ENCODE peak calls at places on chromosomes 3 and 15, in five cellular contexts. One of them, this sample, is unnamed.

GRCh38 chr3:168273917-168274316 is 178.2 kb upstream of the GOLIM4 start:
- DNase-seq in fibroblast of lung: no peak
- DNase-seq in tibial artery: no peak
- DNase-seq in neural progenitor cell: no peak
- DNase-seq in heart right ventricle: no peak
- DNase-seq in this sample: no peak

GRCh38 chr15:43974852-43975251 is 148.1 kb downstream of the WDR76 start:
- DNase-seq in fibroblast of lung: no peak
- DNase-seq in tibial artery: no peak
- DNase-seq in neural progenitor cell: peak
- DNase-seq in heart right ventricle: no peak
- DNase-seq in this sample: no peak

GRCh38 chr3:40304352-40304751 is 5.2 kb upstream of the EIF1B start:
- DNase-seq in fibroblast of lung: no peak
- DNase-seq in tibial artery: no peak
- DNase-seq in neural progenitor cell: no peak
- DNase-seq in heart right ventricle: no peak
- DNase-seq in this sample: no peak

GRCh38 chr15:37037256-37037655 is 63.1 kb downstream of the MEIS2 start:
- DNase-seq in fibroblast of lung: no peak
- DNase-seq in tibial artery: no peak
- DNase-seq in neural progenitor cell: no peak
- DNase-seq in heart right ventricle: no peak
- DNase-seq in this sample: no peak

GRCh38 chr15:88985547-88986393 is 72.6 kb upstream of the MFGE8 start:
- DNase-seq in fibroblast of lung: no peak
- DNase-seq in tibial artery: no peak
- DNase-seq in neural progenitor cell: no peak
- DNase-seq in heart right ventricle: no peak
- DNase-seq in this sample: no peak

GRCh38 chr15:31554261-31554660 is 227.6 kb downstream of the KLF13 start:
- DNase-seq in fibroblast of lung: peak
- DNase-seq in tibial artery: peak
- DNase-seq in neural progenitor cell: no peak
- DNase-seq in heart right ventricle: peak
- DNase-seq in this sample: peak

GRCh38 chr15:85047271-85047948 is 65.8 kb downstream of the PDE8A start:
- DNase-seq in fibroblast of lung: peak
- DNase-seq in tibial artery: peak
- DNase-seq in neural progenitor cell: no peak
- DNase-seq in heart right ventricle: no peak
- DNase-seq in this sample: peak

GRCh38 chr15:62997441-62997840 is 45.1 kb upstream of the TPM1 start:
- DNase-seq in fibroblast of lung: no peak
- DNase-seq in tibial artery: no peak
- DNase-seq in neural progenitor cell: no peak
- DNase-seq in heart right ventricle: no peak
- DNase-seq in this sample: no peak

GRCh38 chr3:167691366-167691765 is 37.6 kb upstream of the WDR49 start:
- DNase-seq in fibroblast of lung: no peak
- DNase-seq in tibial artery: no peak
- DNase-seq in neural progenitor cell: no peak
- DNase-seq in heart right ventricle: no peak
- DNase-seq in this sample: no peak

GRCh38 chr15:65981837-65982696 is 112.8 kb downstream of the RAB11A start:
- DNase-seq in fibroblast of lung: no peak
- DNase-seq in tibial artery: no peak
- DNase-seq in neural progenitor cell: peak
- DNase-seq in heart right ventricle: no peak
- DNase-seq in this sample: no peak

GRCh38 chr3:134312873-134313838 is 61.1 kb downstream of the AMOTL2 start:
- DNase-seq in fibroblast of lung: peak
- DNase-seq in tibial artery: peak
- DNase-seq in neural progenitor cell: peak
- DNase-seq in heart right ventricle: peak
- DNase-seq in this sample: peak

GRCh38 chr3:5017953-5018531 is 38.8 kb downstream of the BHLHE40 start:
- DNase-seq in fibroblast of lung: peak
- DNase-seq in tibial artery: peak
- DNase-seq in neural progenitor cell: peak
- DNase-seq in heart right ventricle: peak
- DNase-seq in this sample: peak

GRCh38 chr3:54817628-54818027 is 110.2 kb downstream of the LRTM1 start:
- DNase-seq in fibroblast of lung: no peak
- DNase-seq in tibial artery: no peak
- DNase-seq in neural progenitor cell: no peak
- DNase-seq in heart right ventricle: no peak
- DNase-seq in this sample: no peak

GRCh38 chr3:25426408-25426807 is 1.7 kb upstream of the RARB start:
- DNase-seq in fibroblast of lung: no peak
- DNase-seq in tibial artery: no peak
- DNase-seq in neural progenitor cell: peak
- DNase-seq in heart right ventricle: peak
- DNase-seq in this sample: no peak

GRCh38 chr3:143820466-143821221 is 27.6 kb downstream of the SLC9A9 start:
- DNase-seq in fibroblast of lung: no peak
- DNase-seq in tibial artery: no peak
- DNase-seq in neural progenitor cell: no peak
- DNase-seq in heart right ventricle: no peak
- DNase-seq in this sample: no peak

GRCh38 chr15:59349715-59350420 is 22.8 kb downstream of the MYO1E start:
- DNase-seq in fibroblast of lung: peak
- DNase-seq in tibial artery: no peak
- DNase-seq in neural progenitor cell: no peak
- DNase-seq in heart right ventricle: no peak
- DNase-seq in this sample: peak

GRCh38 chr15:20340931-20341661 is 200.5 kb downstream of the GOLGA6L6 start:
- DNase-seq in fibroblast of lung: no peak
- DNase-seq in tibial artery: peak
- DNase-seq in neural progenitor cell: peak
- DNase-seq in heart right ventricle: peak
- DNase-seq in this sample: peak
- H3K4me3 ChIP-seq in fibroblast of lung: no peak
- H3K4me3 ChIP-seq in tibial artery: no peak
- H3K4me3 ChIP-seq in neural progenitor cell: no peak
- H3K4me3 ChIP-seq in heart right ventricle: no peak
- H3K4me3 ChIP-seq in this sample: no peak

GRCh38 chr3:64166584-64167155 is 58.6 kb downstream of the PRICKLE2 start:
- DNase-seq in fibroblast of lung: no peak
- DNase-seq in tibial artery: no peak
- DNase-seq in neural progenitor cell: peak
- DNase-seq in heart right ventricle: no peak
- DNase-seq in this sample: peak
- TF ChIP-seq CTCF in fibroblast of lung: no peak
- TF ChIP-seq CTCF in tibial artery: peak
- TF ChIP-seq CTCF in neural progenitor cell: peak
- TF ChIP-seq CTCF in heart right ventricle: peak
- TF ChIP-seq CTCF in this sample: peak

GRCh38 chr3:108130247-108130646 is 39.4 kb upstream of the CD47 start:
- DNase-seq in fibroblast of lung: no peak
- DNase-seq in tibial artery: no peak
- DNase-seq in neural progenitor cell: no peak
- DNase-seq in heart right ventricle: no peak
- DNase-seq in this sample: no peak

GRCh38 chr3:108132727-108133373 is 42.0 kb upstream of the CD47 start:
- DNase-seq in fibroblast of lung: peak
- DNase-seq in tibial artery: no peak
- DNase-seq in neural progenitor cell: peak
- DNase-seq in heart right ventricle: no peak
- DNase-seq in this sample: peak

GRCh38 chr3:108131795-108132134 is 40.9 kb upstream of the CD47 start:
- DNase-seq in fibroblast of lung: no peak
- DNase-seq in tibial artery: no peak
- DNase-seq in neural progenitor cell: no peak
- DNase-seq in heart right ventricle: no peak
- DNase-seq in this sample: no peak

GRCh38 chr3:108131105-108131794 is 40.4 kb upstream of the CD47 start:
- DNase-seq in fibroblast of lung: peak
- DNase-seq in tibial artery: no peak
- DNase-seq in neural progenitor cell: no peak
- DNase-seq in heart right ventricle: no peak
- DNase-seq in this sample: peak

DNA sequence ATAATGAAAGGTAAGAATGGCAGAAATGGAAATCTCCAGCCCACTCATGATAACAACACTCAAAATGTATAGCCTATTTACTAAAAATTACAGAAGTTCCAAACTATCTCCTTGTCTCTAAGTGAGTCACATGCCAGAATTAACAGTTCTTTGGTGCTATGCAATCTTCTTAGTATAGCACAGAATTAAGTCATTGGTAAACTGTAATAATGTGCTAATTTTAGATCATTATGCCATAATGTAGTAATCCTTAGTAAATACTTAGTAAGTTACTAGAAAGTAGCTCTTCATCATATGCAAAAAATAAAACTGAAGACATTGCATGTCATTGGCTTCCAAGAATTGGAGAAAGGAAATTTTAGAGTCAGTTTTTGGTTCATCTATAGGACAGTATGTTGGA is 39.9 kb upstream of the CD47 start:
- DNase-seq in fibroblast of lung: peak
- DNase-seq in tibial artery: no peak
- DNase-seq in neural progenitor cell: no peak
- DNase-seq in heart right ventricle: no peak
- DNase-seq in this sample: peak
- H3K4me3 ChIP-seq in fibroblast of lung: no peak
- H3K4me3 ChIP-seq in tibial artery: no peak
- H3K4me3 ChIP-seq in neural progenitor cell: no peak
- H3K4me3 ChIP-seq in heart right ventricle: no peak
- H3K4me3 ChIP-seq in this sample: no peak

DNA sequence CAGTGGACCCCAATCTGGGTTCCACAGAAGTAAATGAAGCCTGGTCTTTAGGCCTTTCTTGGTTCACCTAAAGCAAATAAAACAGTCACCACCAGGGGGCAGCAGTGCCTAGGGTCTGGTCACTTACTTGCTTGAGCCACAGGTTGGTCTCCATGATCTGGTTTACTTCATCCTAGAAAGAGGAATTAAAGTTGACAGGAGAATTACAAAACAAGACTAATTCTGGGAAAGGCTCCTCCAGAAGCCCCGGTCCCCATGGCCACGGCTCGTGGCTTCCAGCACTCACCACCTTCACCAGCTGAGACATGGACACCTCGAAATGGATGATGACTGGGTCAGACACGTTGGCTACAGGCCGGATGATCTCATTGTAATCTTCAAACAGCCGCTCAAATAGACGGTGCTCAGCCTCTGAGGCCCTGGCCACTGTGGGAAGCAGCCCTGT is 2.3 kb downstream of the CHRNA3 start:
- DNase-seq in fibroblast of lung: peak
- DNase-seq in tibial artery: peak
- DNase-seq in neural progenitor cell: peak
- DNase-seq in heart right ventricle: peak
- DNase-seq in this sample: peak
- TF ChIP-seq CTCF in fibroblast of lung: peak
- TF ChIP-seq CTCF in tibial artery: peak
- TF ChIP-seq CTCF in neural progenitor cell: peak
- TF ChIP-seq CTCF in heart right ventricle: peak
- TF ChIP-seq CTCF in this sample: peak

DNA sequence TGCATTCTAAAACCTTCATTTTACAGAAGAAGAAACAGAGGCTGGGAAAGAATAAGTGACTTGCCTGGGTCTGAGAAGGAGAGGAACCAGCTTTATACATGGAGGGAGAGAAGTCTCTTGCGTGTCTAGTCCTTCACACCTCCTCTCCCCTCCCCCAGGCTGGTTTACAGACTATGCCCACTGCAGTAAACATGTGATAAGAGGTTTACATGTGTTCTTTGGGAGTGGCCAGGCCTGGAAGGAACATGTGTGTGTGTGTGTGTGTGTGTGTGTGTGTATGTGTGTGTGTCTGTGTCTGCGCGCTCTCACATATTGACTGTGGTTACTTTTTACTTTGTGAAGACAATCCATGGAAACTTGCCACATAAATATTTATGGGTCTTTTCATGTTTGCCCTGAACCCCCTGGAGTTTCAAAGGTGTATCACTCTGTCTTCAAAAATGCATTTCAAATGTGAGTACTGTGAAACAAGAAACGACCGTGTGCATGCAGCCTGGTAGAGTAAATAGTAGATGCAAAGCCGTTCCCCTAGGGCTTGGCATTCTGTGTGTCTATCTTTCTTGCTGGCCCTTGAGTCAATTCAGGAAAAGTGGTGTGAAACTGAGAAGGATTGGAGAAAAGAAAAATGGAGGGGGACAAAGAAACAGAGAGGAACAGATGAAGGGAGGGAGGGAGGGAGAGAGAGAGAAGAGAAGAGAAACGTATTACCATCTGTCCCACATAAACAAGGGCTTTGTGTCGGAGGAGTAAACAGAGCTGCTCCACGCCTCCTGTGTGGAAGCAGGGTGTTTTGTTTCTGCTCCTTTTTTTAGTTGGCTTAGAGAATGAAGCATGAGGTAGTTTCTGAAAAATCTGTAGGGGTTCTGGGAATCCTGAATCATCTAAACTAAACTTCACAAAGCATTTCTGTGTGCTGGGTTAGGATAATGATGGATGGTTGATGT is 51.7 kb downstream of the CLDN11 start:
- DNase-seq in fibroblast of lung: peak
- DNase-seq in tibial artery: no peak
- DNase-seq in neural progenitor cell: no peak
- DNase-seq in heart right ventricle: no peak
- DNase-seq in this sample: no peak
- H3K4me3 ChIP-seq in fibroblast of lung: no peak
- H3K4me3 ChIP-seq in tibial artery: no peak
- H3K4me3 ChIP-seq in neural progenitor cell: no peak
- H3K4me3 ChIP-seq in heart right ventricle: no peak
- H3K4me3 ChIP-seq in this sample: no peak

GRCh38 chr3:15601399-15602145 is at the start of the genes BTD and HACL1:
- DNase-seq in fibroblast of lung: peak
- DNase-seq in tibial artery: peak
- DNase-seq in neural progenitor cell: peak
- DNase-seq in heart right ventricle: peak
- DNase-seq in this sample: peak
- TF ChIP-seq CTCF in fibroblast of lung: no peak
- TF ChIP-seq CTCF in tibial artery: peak
- TF ChIP-seq CTCF in neural progenitor cell: peak
- TF ChIP-seq CTCF in heart right ventricle: peak
- TF ChIP-seq CTCF in this sample: peak

GRCh38 chr3:120284702-120285507 is at the start of gene GPR156:
- DNase-seq in fibroblast of lung: no peak
- DNase-seq in tibial artery: no peak
- DNase-seq in neural progenitor cell: peak
- DNase-seq in heart right ventricle: no peak
- DNase-seq in this sample: peak
- H3K4me3 ChIP-seq in fibroblast of lung: peak
- H3K4me3 ChIP-seq in tibial artery: peak
- H3K4me3 ChIP-seq in neural progenitor cell: peak
- H3K4me3 ChIP-seq in heart right ventricle: peak
- H3K4me3 ChIP-seq in this sample: peak

This sample was measured in fibroblast of pulmonary artery.